ENCODE peak calls at places on chromosome 1, in ten cellular contexts. B, U, K, P, Q, G, H, O, X and Z are unnamed samples.

GRCh38 chr1:909861-910310 is 13.8 kb upstream of the SAMD11 start:
- DNase-seq in B (no peak), U (no peak), K (no peak), P (peak; percentile 18), Q (no peak), G (no peak), H (peak; percentile 48), O (no peak), X (no peak), Z (no peak)

GRCh38 chr1:235697517-235697916 is 47.9 kb upstream of the GNG4 start:
- DNase-seq in B (no peak), U (no peak), K (no peak), P (no peak), Q (no peak), G (no peak), H (no peak), O (no peak), X (no peak), Z (no peak)

GRCh38 chr1:198530964-198531363 is 9.5 kb downstream of the ATP6V1G3 start:
- DNase-seq in B (no peak), U (no peak), K (peak; percentile 67), P (no peak), Q (no peak), G (no peak), H (no peak), O (no peak), X (no peak), Z (no peak)

GRCh38 chr1:996851-997727 is 2.8 kb downstream of the HES4 start:
- DNase-seq in B (no peak), U (no peak), K (no peak), P (no peak), Q (no peak), G (no peak), H (no peak), O (no peak), X (no peak), Z (no peak)

GRCh38 chr1:97190326-97190725 is 468.7 kb downstream of the PTBP2 start:
- DNase-seq in B (no peak), U (no peak), K (no peak), P (no peak), Q (no peak), G (no peak), H (no peak), O (no peak), X (no peak), Z (peak; percentile 15)

GRCh38 chr1:13664451-13664850 is 35.5 kb upstream of the PRDM2 start:
- DNase-seq in B (no peak), U (no peak), K (no peak), P (no peak), Q (no peak), G (no peak), H (no peak), O (no peak), X (no peak), Z (no peak)

GRCh38 chr1:4796999-4797375 is 142.6 kb downstream of the AJAP1 start:
- DNase-seq in B (no peak), U (no peak), K (no peak), P (no peak), Q (no peak), G (no peak), H (no peak), O (no peak), X (no peak), Z (no peak)

GRCh38 chr1:111461765-111462164 is 12.0 kb upstream of the C1orf162 start:
- DNase-seq in B (no peak), U (no peak), K (no peak), P (no peak), Q (no peak), G (no peak), H (no peak), O (no peak), X (no peak), Z (no peak)

GRCh38 chr1:185317886-185318310 is 855 bp upstream of the IVNS1ABP start:
- DNase-seq in B (peak; percentile 47), U (peak; percentile 14), K (no peak), P (peak; percentile 64), Q (peak; percentile 28), G (no peak), H (no peak), O (peak; percentile 65), X (peak; percentile 42), Z (no peak)

GRCh38 chr1:2330511-2331199 is 60.7 kb downstream of the MORN1 start:
- DNase-seq in B (no peak), U (peak; percentile 82), K (no peak), P (peak; percentile 81), Q (no peak), G (no peak), H (no peak), O (no peak), X (no peak), Z (peak; percentile 91)

GRCh38 chr1:22053861-22054770 is 1.6 kb downstream of the CDC42 start:
- DNase-seq in B (no peak), U (no peak), K (no peak), P (no peak), Q (no peak), G (no peak), H (no peak), O (no peak), X (no peak), Z (no peak)

GRCh38 chr1:179955731-179956130 is 1.1 kb downstream of the CEP350 start:
- DNase-seq in B (no peak), U (no peak), K (no peak), P (no peak), Q (no peak), G (no peak), H (no peak), O (no peak), X (no peak), Z (no peak)

GRCh38 chr1:239040523-239040922 is 345.8 kb upstream of the CHRM3 start:
- DNase-seq in B (no peak), U (no peak), K (no peak), P (no peak), Q (no peak), G (no peak), H (no peak), O (no peak), X (no peak), Z (no peak)

GRCh38 chr1:63635681-63636080 is 42.5 kb downstream of the PGM1 start:
- DNase-seq in B (no peak), U (no peak), K (no peak), P (no peak), Q (no peak), G (no peak), H (no peak), O (no peak), X (no peak), Z (peak; percentile 55)

GRCh38 chr1:230985711-230986110 is 6.8 kb downstream of the ARV1 start:
- DNase-seq in B (no peak), U (no peak), K (no peak), P (no peak), Q (no peak), G (no peak), H (no peak), O (no peak), X (no peak), Z (no peak)

GRCh38 chr1:169884616-169885015 is 9.1 kb downstream of the SCYL3 start:
- DNase-seq in B (no peak), U (no peak), K (no peak), P (no peak), Q (no peak), G (no peak), H (no peak), O (no peak), X (no peak), Z (no peak)

GRCh38 chr1:169885207-169885606 is 8.5 kb downstream of the SCYL3 start:
- DNase-seq in B (no peak), U (no peak), K (no peak), P (no peak), Q (no peak), G (no peak), H (no peak), O (no peak), X (no peak), Z (no peak)

GRCh38 chr1:169886422-169886821 is 7.3 kb downstream of the SCYL3 start:
- DNase-seq in B (no peak), U (no peak), K (no peak), P (no peak), Q (no peak), G (no peak), H (no peak), O (no peak), X (no peak), Z (no peak)

GRCh38 chr1:169889871-169890270 is 3.8 kb downstream of the SCYL3 start:
- DNase-seq in B (no peak), U (no peak), K (no peak), P (no peak), Q (no peak), G (no peak), H (no peak), O (no peak), X (no peak), Z (no peak)

GRCh38 chr1:169886931-169887330 is 6.8 kb downstream of the SCYL3 start:
- DNase-seq in B (no peak), U (no peak), K (no peak), P (no peak), Q (no peak), G (no peak), H (no peak), O (no peak), X (no peak), Z (no peak)
- H3K4me1 ChIP-seq in B (peaks cover 15% of the 10 kb centered on the region), U (peaks cover 9% of the 10 kb centered on the region), K (no peaks in the 10 kb centered on the region), P (peaks cover 6% of the 10 kb centered on the region), Q (peaks cover 14% of the 10 kb centered on the region), G (no peaks in the 10 kb centered on the region), H (no peaks in the 10 kb centered on the region), O (peaks cover 22% of the 10 kb centered on the region), X (peaks cover 21% of the 10 kb centered on the region), Z (peaks cover 11% of the 10 kb centered on the region)

GRCh38 chr1:10722803-10723202 is 73.6 kb downstream of the CASZ1 start:
- DNase-seq in B (no peak), U (no peak), K (no peak), P (no peak), Q (no peak), G (no peak), H (no peak), O (no peak), X (no peak), Z (no peak)
- H3K4me1 ChIP-seq in B (peaks cover 28% of the 10 kb centered on the region), U (peaks cover 79% of the 10 kb centered on the region), K (peaks cover 5% of the 10 kb centered on the region), P (no peaks in the 10 kb centered on the region), Q (peaks cover 98% of the 10 kb centered on the region), G (peaks cover 33% of the 10 kb centered on the region), H (peaks cover 12% of the 10 kb centered on the region), O (no peaks in the 10 kb centered on the region), X (peaks cover 34% of the 10 kb centered on the region), Z (no peaks in the 10 kb centered on the region)

DNA sequence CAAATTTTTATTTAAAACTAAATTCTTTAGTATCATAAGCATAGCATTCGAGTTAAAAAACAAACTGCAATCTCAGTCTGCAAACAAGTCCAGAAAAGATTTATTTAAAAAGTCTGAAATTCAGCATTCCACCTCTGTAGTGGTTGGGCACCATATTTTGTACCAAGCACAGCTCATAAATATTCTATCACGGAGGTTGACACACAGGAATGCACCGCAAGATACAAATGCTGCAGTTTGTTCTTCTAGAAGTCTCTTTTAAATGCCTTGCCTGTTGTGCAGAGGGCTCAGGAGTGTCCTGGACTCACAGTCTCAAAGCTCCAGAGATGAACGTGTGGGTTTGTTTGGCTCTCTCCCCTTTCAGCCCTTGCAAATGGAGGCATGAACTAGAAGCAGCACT is 212.4 kb upstream of the USP24 start:
- DNase-seq in B (no peak), U (no peak), K (no peak), P (no peak), Q (no peak), G (no peak), H (no peak), O (no peak), X (no peak), Z (peak; percentile 25)
- H3K4me1 ChIP-seq in B (peaks cover 64% of the 10 kb centered on the region), U (no peaks in the 10 kb centered on the region), K (no peaks in the 10 kb centered on the region), P (peaks cover 7% of the 10 kb centered on the region), Q (no peaks in the 10 kb centered on the region), G (no peaks in the 10 kb centered on the region), H (no peaks in the 10 kb centered on the region), O (no peaks in the 10 kb centered on the region), X (peaks cover 41% of the 10 kb centered on the region), Z (peaks cover 48% of the 10 kb centered on the region)

GRCh38 chr1:53465023-53465957 is 6.1 kb downstream of the DMRTB1 start:
- DNase-seq in B (no peak), U (no peak), K (no peak), P (no peak), Q (no peak), G (no peak), H (no peak), O (no peak), X (no peak), Z (no peak)
- H3K4me1 ChIP-seq in B (peaks cover 12% of the 10 kb centered on the region), U (no peaks in the 10 kb centered on the region), K (no peaks in the 10 kb centered on the region), P (no peaks in the 10 kb centered on the region), Q (peaks cover 10% of the 10 kb centered on the region), G (peaks cover under 1% of the 10 kb centered on the region), H (no peaks in the 10 kb centered on the region), O (no peaks in the 10 kb centered on the region), X (no peaks in the 10 kb centered on the region), Z (no peaks in the 10 kb centered on the region)